ENCODE peak calls at places on chromosome 1, in nine cellular contexts. G is osteocyte, P is NCI-H345, H is astrocyte of the spinal cord, M is mucosa of gallbladder, U is HT1080, R is SK-N-DZ, J is bronchial epithelial cell, S is SHP77. Q is an unnamed sample.

GRCh38 chr1:242017580-242018233 is 18.8 kb upstream of the MAP1LC3C start:
- DNase-seq in U (peak), G (no peak), S (peak), J (peak), P (peak), M (peak), R (peak), H (peak), Q (peak)

GRCh38 chr1:24558902-24559791 is 3.3 kb downstream of the NCMAP start:
- DNase-seq in R (no peak), S (peak), J (peak), M (peak), G (no peak), U (peak), P (no peak), H (peak), Q (no peak)

GRCh38 chr1:22611530-22611947 is 24.9 kb upstream of the C1QA start:
- DNase-seq in S (no peak), P (no peak), H (peak), M (peak), G (no peak), U (peak), R (peak), J (peak), Q (peak)

GRCh38 chr1:12148160-12148957 is 18.4 kb upstream of the TNFRSF1B start:
- DNase-seq in U (peak), J (no peak), P (no peak), R (no peak), S (no peak), H (no peak), M (peak), G (no peak), Q (peak)

GRCh38 chr1:52672946-52673345 is 25.2 kb downstream of the COA7 start:
- DNase-seq in S (no peak), M (no peak), R (no peak), P (no peak), J (peak), G (no peak), U (no peak), H (no peak), Q (no peak)

GRCh38 chr1:247210062-247210385 is 38.2 kb upstream of the ZNF124 start:
- DNase-seq in J (no peak), R (no peak), M (no peak), G (no peak), S (no peak), H (peak), P (no peak), U (no peak), Q (no peak)

GRCh38 chr1:61842863-61843514 is 100.7 kb downstream of the PATJ start:
- DNase-seq in P (no peak), U (no peak), R (no peak), H (no peak), M (peak), G (no peak), J (no peak), S (no peak), Q (no peak)

GRCh38 chr1:112935474-112936289 is 20.3 kb downstream of the SLC16A1 start:
- DNase-seq in J (peak), P (no peak), U (peak), H (peak), R (no peak), G (no peak), M (no peak), S (no peak), Q (no peak)

GRCh38 chr1:53619811-53620619 is 118.9 kb downstream of the GLIS1 start:
- DNase-seq in H (peak), R (no peak), M (no peak), U (no peak), G (peak), J (no peak), P (peak), S (no peak), Q (no peak)

GRCh38 chr1:55049914-55050278 is 10.5 kb downstream of the PCSK9 start:
- DNase-seq in S (peak), G (no peak), U (no peak), J (no peak), P (no peak), M (peak), R (no peak), H (peak), Q (no peak)

GRCh38 chr1:2595261-2595811 is 8.8 kb downstream of the PRXL2B start:
- DNase-seq in G (no peak), P (no peak), S (no peak), U (no peak), R (no peak), H (no peak), M (no peak), J (no peak), Q (no peak)

GRCh38 chr1:186323865-186324264 is 51.2 kb downstream of the TPR start:
- DNase-seq in R (no peak), U (no peak), G (no peak), J (no peak), M (no peak), P (no peak), H (no peak), S (no peak), Q (no peak)

GRCh38 chr1:218705911-218706893 is 361.1 kb downstream of the TGFB2 start:
- DNase-seq in U (peak), J (peak), R (no peak), M (peak), S (no peak), H (peak), P (no peak), G (no peak), Q (peak)